ENCODE peak calls at places on chromosomes 4 and X, in seven cellular contexts. L is SK-N-DZ; Q is sigmoid colon; V is stomach; Z is A549; X is T-helper 1 cell; J is activated CD4-positive, alpha-beta T cell treated with anti-CD3 and anti-CD28 coated beads for 1 hour. F is an unnamed sample.

GRCh38 chr4:175435437-175435836 is 376.6 kb downstream of the GPM6A start:
- DNase-seq in J (no peak), Z (no peak), X (no peak), Q (no peak), L (peak; percentile 9), V (no peak), F (no peak)

GRCh38 chr4:22573198-22573597 is 57.3 kb upstream of the ADGRA3 start:
- DNase-seq in Z (no peak), J (no peak), Q (peak; percentile 88), L (no peak), V (peak; percentile 76), X (no peak), F (no peak)

GRCh38 chr4:142961866-142962265 is 115.8 kb upstream of the INPP4B start:
- DNase-seq in Q (no peak), X (no peak), L (no peak), Z (no peak), J (no peak), V (no peak), F (no peak)

GRCh38 chr4:151157543-151157942 is 58.1 kb downstream of the RPS3A start:
- DNase-seq in X (no peak), J (no peak), L (no peak), V (no peak), Z (no peak), Q (no peak), F (no peak)

GRCh38 chrX:13764284-13764683 is 29.7 kb downstream of the OFD1 start:
- DNase-seq in Q (no peak), Z (no peak), L (no peak), J (no peak), X (no peak), V (no peak), F (no peak)

GRCh38 chrX:9788908-9789307 is 2.7 kb downstream of the SHROOM2 start:
- DNase-seq in V (peak; percentile 47), Q (no peak), X (no peak), Z (peak; percentile 61), J (no peak), L (no peak), F (no peak)

GRCh38 chrX:120560405-120560841 is 339 bp downstream of the CUL4B start:
- DNase-seq in V (peak; percentile 36), X (peak; percentile 3), Z (no peak), L (no peak), J (peak; percentile 11), Q (peak; percentile 67), F (peak; percentile 12)

GRCh38 chr4:145533011-145533410 is 51.4 kb downstream of the SMAD1 start:
- DNase-seq in J (no peak), X (no peak), Q (no peak), V (no peak), L (no peak), Z (no peak), F (no peak)

GRCh38 chr4:30605616-30606015 is 114.6 kb upstream of the PCDH7 start:
- DNase-seq in X (no peak), V (no peak), L (no peak), J (no peak), Z (no peak), Q (no peak), F (no peak)

GRCh38 chrX:31323658-31324057 is 251.8 kb upstream of the FTHL17 start:
- DNase-seq in Q (no peak), Z (no peak), L (no peak), V (no peak), J (no peak), X (no peak), F (no peak)

GRCh38 chrX:9878141-9878875 is 88.8 kb upstream of the CLDN34 start:
- DNase-seq in X (no peak), L (peak; percentile 45), Z (no peak), V (no peak), Q (no peak), J (no peak), F (no peak)

GRCh38 chr4:37666625-37667071 is 19.5 kb downstream of the RELL1 start:
- DNase-seq in Z (peak; percentile 87), Q (no peak), J (no peak), X (no peak), L (no peak), V (peak; percentile 77), F (no peak)

GRCh38 chr4:41418444-41418843 is 119.5 kb upstream of the LIMCH1 start:
- DNase-seq in V (no peak), X (no peak), J (no peak), Z (no peak), L (no peak), Q (peak; percentile 71), F (no peak)

GRCh38 chr4:137960371-137961050 is 281.6 kb downstream of the SLC7A11 start:
- DNase-seq in J (no peak), X (no peak), Z (no peak), L (no peak), Q (no peak), V (no peak), F (no peak)

GRCh38 chr4:48237996-48238645 is 31.5 kb downstream of the TEC start:
- DNase-seq in Q (no peak), J (no peak), V (no peak), Z (peak; percentile 12), L (no peak), X (no peak), F (no peak)

GRCh38 chr4:88788424-88788823 is 90.8 kb upstream of the NAP1L5 start:
- DNase-seq in Q (no peak), Z (no peak), X (no peak), J (no peak), L (no peak), V (no peak), F (no peak)

GRCh38 chr4:54800831-54801530 is 143.2 kb downstream of the KIT start:
- DNase-seq in Q (no peak), X (no peak), Z (no peak), J (no peak), V (no peak), L (no peak), F (no peak)

GRCh38 chr4:6278801-6279197 is 9.1 kb downstream of the WFS1 start:
- DNase-seq in Z (no peak), J (no peak), L (no peak), Q (no peak), X (no peak), V (no peak), F (no peak)

GRCh38 chrX:18906286-18906685 is 77.6 kb downstream of the PHKA2 start:
- DNase-seq in Q (no peak), X (no peak), J (no peak), V (no peak), Z (no peak), L (no peak), F (no peak)

GRCh38 chrX:141221611-141222010 is 20.7 kb downstream of the SPANXC start:
- DNase-seq in L (no peak), Z (no peak), J (no peak), X (no peak), Q (no peak), V (no peak), F (no peak)

GRCh38 chr4:152115794-152116193 is 355.0 kb upstream of the GATB start:
- DNase-seq in Q (no peak), Z (no peak), X (no peak), V (no peak), L (no peak), J (no peak), F (peak; percentile 38)

GRCh38 chrX:111507931-111508330 is 3.5 kb upstream of the SERTM2 start:
- DNase-seq in V (no peak), X (no peak), Z (no peak), L (no peak), J (no peak), Q (no peak), F (no peak)

GRCh38 chr4:37892641-37893040 is 1.8 kb downstream of the TBC1D1 start:
- DNase-seq in X (peak; percentile 16), V (no peak), L (no peak), J (peak; percentile 33), Q (no peak), Z (no peak), F (peak; percentile 39)

GRCh38 chrX:48474127-48474526 is 1.9 kb upstream of the FTSJ1 start:
- DNase-seq in J (no peak), L (no peak), X (no peak), V (no peak), Z (peak; percentile 31), Q (no peak), F (no peak)

GRCh38 chrX:134460861-134461218 is 875 bp downstream of the HPRT1 start:
- DNase-seq in J (no peak), L (peak; percentile 9), Q (no peak), X (no peak), V (no peak), Z (peak; percentile 20), F (no peak)

GRCh38 chr4:84530449-84530848 is 31.4 kb upstream of the NKX6-1 start:
- DNase-seq in L (peak; percentile 76), X (no peak), Z (no peak), Q (no peak), J (no peak), V (no peak), F (no peak)

GRCh38 chrX:114675365-114675764 is 91.5 kb downstream of the HTR2C start:
- DNase-seq in X (no peak), V (no peak), L (no peak), Q (no peak), J (no peak), Z (no peak), F (no peak)

GRCh38 chrX:96455078-96455477 is 229.6 kb upstream of the DIAPH2 start:
- DNase-seq in Z (no peak), V (no peak), L (no peak), J (no peak), X (no peak), Q (no peak), F (no peak)

GRCh38 chr4:128288689-128289106 is 1.1 kb upstream of the PGRMC2 start:
- DNase-seq in Z (peak; percentile 33), V (peak; percentile 34), J (no peak), X (peak; percentile 12), Q (no peak), L (no peak), F (peak; percentile 34)

GRCh38 chr4:107312366-107312765 is 276.3 kb upstream of the DKK2 start:
- DNase-seq in Q (no peak), L (no peak), V (no peak), J (no peak), X (no peak), Z (no peak), F (no peak)

GRCh38 chrX:30313322-30313721 is 4.1 kb upstream of the NR0B1 start:
- DNase-seq in J (no peak), X (no peak), V (no peak), Z (no peak), Q (no peak), L (no peak), F (no peak)

GRCh38 chrX:45710081-45710801 is 509.6 kb upstream of the DIPK2B start:
- DNase-seq in Q (no peak), L (no peak), J (no peak), X (no peak), V (no peak), Z (peak; percentile 25), F (no peak)